ENCODE peak calls at places on chromosomes 13 and 19, in nine cellular contexts. One of them, this sample, is unnamed.

GRCh38 chr19:5154129-5154798 is 185.4 kb downstream of the KDM4B start:
- DNase-seq in CD8-positive, alpha-beta memory T cell: no peak
- DNase-seq in astrocyte of the spinal cord: no peak
- DNase-seq in right atrium auricular region: no peak
- DNase-seq in T-cell: no peak
- DNase-seq in NCI-H1092 treated with DMSO at 0.1 percent for 48 hours: no peak
- DNase-seq in hippocampal formation: no peak
- DNase-seq in fibroblast of lung: no peak
- DNase-seq in amygdala: no peak
- DNase-seq in this sample: no peak

GRCh38 chr19:49200238-49200862 is 42.8 kb downstream of the TRPM4 start:
- DNase-seq in astrocyte of the spinal cord: no peak
- DNase-seq in fibroblast of lung: no peak
- DNase-seq in amygdala: no peak
- DNase-seq in right atrium auricular region: no peak
- DNase-seq in NCI-H1092 treated with DMSO at 0.1 percent for 48 hours: no peak
- DNase-seq in CD8-positive, alpha-beta memory T cell: no peak
- DNase-seq in hippocampal formation: no peak
- DNase-seq in T-cell: no peak
- DNase-seq in this sample: no peak

GRCh38 chr19:47210689-47211316 is 20.2 kb downstream of the BBC3 start:
- DNase-seq in T-cell: peak
- DNase-seq in hippocampal formation: peak
- DNase-seq in astrocyte of the spinal cord: peak
- DNase-seq in CD8-positive, alpha-beta memory T cell: peak
- DNase-seq in NCI-H1092 treated with DMSO at 0.1 percent for 48 hours: peak
- DNase-seq in amygdala: no peak
- DNase-seq in right atrium auricular region: peak
- DNase-seq in fibroblast of lung: peak
- DNase-seq in this sample: peak

GRCh38 chr19:29757551-29757950 is 42.5 kb upstream of the C19orf12 start:
- DNase-seq in right atrium auricular region: no peak
- DNase-seq in hippocampal formation: no peak
- DNase-seq in NCI-H1092 treated with DMSO at 0.1 percent for 48 hours: no peak
- DNase-seq in CD8-positive, alpha-beta memory T cell: no peak
- DNase-seq in amygdala: no peak
- DNase-seq in fibroblast of lung: no peak
- DNase-seq in T-cell: no peak
- DNase-seq in astrocyte of the spinal cord: no peak
- DNase-seq in this sample: no peak

GRCh38 chr13:23934481-23934880 is 37.2 kb upstream of the C1QTNF9B start:
- DNase-seq in hippocampal formation: no peak
- DNase-seq in astrocyte of the spinal cord: peak
- DNase-seq in amygdala: no peak
- DNase-seq in right atrium auricular region: no peak
- DNase-seq in fibroblast of lung: peak
- DNase-seq in T-cell: no peak
- DNase-seq in CD8-positive, alpha-beta memory T cell: no peak
- DNase-seq in NCI-H1092 treated with DMSO at 0.1 percent for 48 hours: no peak
- DNase-seq in this sample: no peak

GRCh38 chr13:111076156-111077013 is 38.7 kb upstream of the ARHGEF7 start:
- DNase-seq in astrocyte of the spinal cord: no peak
- DNase-seq in amygdala: no peak
- DNase-seq in right atrium auricular region: no peak
- DNase-seq in NCI-H1092 treated with DMSO at 0.1 percent for 48 hours: no peak
- DNase-seq in CD8-positive, alpha-beta memory T cell: no peak
- DNase-seq in fibroblast of lung: no peak
- DNase-seq in T-cell: no peak
- DNase-seq in hippocampal formation: no peak
- DNase-seq in this sample: peak

GRCh38 chr13:70817571-70817970 is 709.3 kb upstream of the KLHL1 start:
- DNase-seq in NCI-H1092 treated with DMSO at 0.1 percent for 48 hours: no peak
- DNase-seq in hippocampal formation: no peak
- DNase-seq in astrocyte of the spinal cord: peak
- DNase-seq in fibroblast of lung: peak
- DNase-seq in right atrium auricular region: no peak
- DNase-seq in T-cell: no peak
- DNase-seq in amygdala: no peak
- DNase-seq in CD8-positive, alpha-beta memory T cell: no peak
- DNase-seq in this sample: no peak

GRCh38 chr19:41421314-41421713 is 5.9 kb downstream of the B3GNT8 start:
- DNase-seq in hippocampal formation: no peak
- DNase-seq in T-cell: no peak
- DNase-seq in amygdala: no peak
- DNase-seq in fibroblast of lung: no peak
- DNase-seq in astrocyte of the spinal cord: no peak
- DNase-seq in NCI-H1092 treated with DMSO at 0.1 percent for 48 hours: no peak
- DNase-seq in CD8-positive, alpha-beta memory T cell: no peak
- DNase-seq in right atrium auricular region: no peak
- DNase-seq in this sample: no peak

GRCh38 chr13:73168226-73168992 is 109.6 kb downstream of the KLF5 start:
- DNase-seq in CD8-positive, alpha-beta memory T cell: no peak
- DNase-seq in NCI-H1092 treated with DMSO at 0.1 percent for 48 hours: no peak
- DNase-seq in astrocyte of the spinal cord: peak
- DNase-seq in amygdala: no peak
- DNase-seq in fibroblast of lung: peak
- DNase-seq in right atrium auricular region: no peak
- DNase-seq in T-cell: no peak
- DNase-seq in hippocampal formation: no peak
- DNase-seq in this sample: no peak

GRCh38 chr19:3783660-3784584 is 2.3 kb downstream of the MATK start:
- DNase-seq in amygdala: no peak
- DNase-seq in hippocampal formation: no peak
- DNase-seq in astrocyte of the spinal cord: no peak
- DNase-seq in CD8-positive, alpha-beta memory T cell: peak
- DNase-seq in fibroblast of lung: no peak
- DNase-seq in NCI-H1092 treated with DMSO at 0.1 percent for 48 hours: peak
- DNase-seq in right atrium auricular region: no peak
- DNase-seq in T-cell: peak
- DNase-seq in this sample: no peak

GRCh38 chr19:50794778-50795664 is 4.8 kb downstream of the ACP4 start:
- DNase-seq in right atrium auricular region: no peak
- DNase-seq in NCI-H1092 treated with DMSO at 0.1 percent for 48 hours: peak
- DNase-seq in CD8-positive, alpha-beta memory T cell: no peak
- DNase-seq in fibroblast of lung: no peak
- DNase-seq in astrocyte of the spinal cord: no peak
- DNase-seq in amygdala: no peak
- DNase-seq in hippocampal formation: no peak
- DNase-seq in T-cell: no peak
- DNase-seq in this sample: no peak

GRCh38 chr13:74841123-74841522 is 640.8 kb downstream of the TBC1D4 start:
- DNase-seq in amygdala: no peak
- DNase-seq in T-cell: no peak
- DNase-seq in hippocampal formation: no peak
- DNase-seq in CD8-positive, alpha-beta memory T cell: no peak
- DNase-seq in fibroblast of lung: no peak
- DNase-seq in NCI-H1092 treated with DMSO at 0.1 percent for 48 hours: no peak
- DNase-seq in astrocyte of the spinal cord: no peak
- DNase-seq in right atrium auricular region: no peak
- DNase-seq in this sample: no peak

GRCh38 chr13:45825124-45825650 is 26.4 kb downstream of the SIAH3 start:
- DNase-seq in amygdala: no peak
- DNase-seq in T-cell: no peak
- DNase-seq in hippocampal formation: no peak
- DNase-seq in CD8-positive, alpha-beta memory T cell: no peak
- DNase-seq in fibroblast of lung: no peak
- DNase-seq in astrocyte of the spinal cord: no peak
- DNase-seq in NCI-H1092 treated with DMSO at 0.1 percent for 48 hours: no peak
- DNase-seq in right atrium auricular region: no peak
- DNase-seq in this sample: no peak

GRCh38 chr13:113113846-113114271 is 8.3 kb downstream of the F7 start:
- DNase-seq in amygdala: no peak
- DNase-seq in NCI-H1092 treated with DMSO at 0.1 percent for 48 hours: no peak
- DNase-seq in fibroblast of lung: no peak
- DNase-seq in T-cell: no peak
- DNase-seq in CD8-positive, alpha-beta memory T cell: no peak
- DNase-seq in right atrium auricular region: no peak
- DNase-seq in astrocyte of the spinal cord: no peak
- DNase-seq in hippocampal formation: no peak
- DNase-seq in this sample: no peak

GRCh38 chr19:57106646-57107235 is 13.0 kb upstream of the USP29 start:
- DNase-seq in astrocyte of the spinal cord: no peak
- DNase-seq in amygdala: no peak
- DNase-seq in right atrium auricular region: no peak
- DNase-seq in NCI-H1092 treated with DMSO at 0.1 percent for 48 hours: no peak
- DNase-seq in T-cell: no peak
- DNase-seq in CD8-positive, alpha-beta memory T cell: no peak
- DNase-seq in fibroblast of lung: no peak
- DNase-seq in hippocampal formation: no peak
- DNase-seq in this sample: no peak

GRCh38 chr19:1675633-1676350 is 23.4 kb upstream of the TCF3 start:
- DNase-seq in T-cell: no peak
- DNase-seq in astrocyte of the spinal cord: no peak
- DNase-seq in NCI-H1092 treated with DMSO at 0.1 percent for 48 hours: no peak
- DNase-seq in amygdala: no peak
- DNase-seq in fibroblast of lung: no peak
- DNase-seq in hippocampal formation: no peak
- DNase-seq in CD8-positive, alpha-beta memory T cell: no peak
- DNase-seq in right atrium auricular region: no peak
- DNase-seq in this sample: no peak

GRCh38 chr19:54179921-54180452 is 7.0 kb upstream of the TMC4 start:
- DNase-seq in NCI-H1092 treated with DMSO at 0.1 percent for 48 hours: no peak
- DNase-seq in right atrium auricular region: no peak
- DNase-seq in fibroblast of lung: peak
- DNase-seq in CD8-positive, alpha-beta memory T cell: no peak
- DNase-seq in T-cell: no peak
- DNase-seq in astrocyte of the spinal cord: peak
- DNase-seq in hippocampal formation: peak
- DNase-seq in amygdala: peak
- DNase-seq in this sample: no peak